ENCODE peak calls at places on chromosomes 7 and 10, in five cellular contexts. G, P, J, U and E are unnamed samples.

GRCh38 chr7:28815369-28815927 is 142.7 kb downstream of the TRIL start:
- DNase-seq in U (no peak), P (no peak), G (no peak), J (no peak), E (no peak)

GRCh38 chr10:93452143-93452542 is 30.0 kb downstream of the MYOF start:
- DNase-seq in J (no peak), P (no peak), U (no peak), G (no peak), E (no peak)

GRCh38 chr10:48708144-48708543 is 23.5 kb downstream of the WDFY4 start:
- DNase-seq in U (no peak), P (no peak), J (no peak), G (no peak), E (no peak)

GRCh38 chr10:66180651-66181318 is 745.1 kb upstream of the LRRTM3 start:
- DNase-seq in U (no peak), P (peak), G (no peak), J (no peak), E (peak)

GRCh38 chr10:21509391-21510217 is 15.9 kb downstream of the SKIDA1 start:
- DNase-seq in G (no peak), P (no peak), U (peak), J (no peak), E (no peak)

GRCh38 chr7:128923411-128923800 is 12.9 kb upstream of the KCP start:
- DNase-seq in U (no peak), J (no peak), G (no peak), P (no peak), E (no peak)

GRCh38 chr10:58740620-58741369 is 228.1 kb downstream of the BICC1 start:
- DNase-seq in U (no peak), P (no peak), G (no peak), J (no peak), E (no peak)

GRCh38 chr7:129675521-129675920 is 64.0 kb downstream of the NRF1 start:
- DNase-seq in G (no peak), J (no peak), U (no peak), P (no peak), E (no peak)